ENCODE peak calls at places on chromosomes 6 and 20, in seven cellular contexts. One of them, this sample, is unnamed.

GRCh38 chr6:134666174-134666573 is 283.7 kb downstream of the ALDH8A1 start:
- DNase-seq in stimulated activated naive CD4-positive, alpha-beta T cell: no peak
- DNase-seq in HFFc6: no peak
- DNase-seq in activated T-helper 1 cell treated with anti-CD3 and anti-CD28 coated beads, Interleukin-2, amount 50 U/mL, for 16 hours: no peak
- DNase-seq in SK-N-SH: no peak
- DNase-seq in upper lobe of right lung: no peak
- DNase-seq in HEK293T: no peak
- DNase-seq in this sample: no peak

GRCh38 chr20:10524643-10525042 is 89.5 kb downstream of the SLX4IP start:
- DNase-seq in stimulated activated naive CD4-positive, alpha-beta T cell: no peak
- DNase-seq in HFFc6: peak; percentile 32
- DNase-seq in activated T-helper 1 cell treated with anti-CD3 and anti-CD28 coated beads, Interleukin-2, amount 50 U/mL, for 16 hours: no peak
- DNase-seq in SK-N-SH: no peak
- DNase-seq in upper lobe of right lung: no peak
- DNase-seq in HEK293T: no peak
- DNase-seq in this sample: no peak

GRCh38 chr6:107656381-107656780 is 166.5 kb downstream of the SOBP start:
- DNase-seq in stimulated activated naive CD4-positive, alpha-beta T cell: no peak
- DNase-seq in HFFc6: no peak
- DNase-seq in activated T-helper 1 cell treated with anti-CD3 and anti-CD28 coated beads, Interleukin-2, amount 50 U/mL, for 16 hours: no peak
- DNase-seq in SK-N-SH: no peak
- DNase-seq in upper lobe of right lung: no peak
- DNase-seq in HEK293T: no peak
- DNase-seq in this sample: no peak

GRCh38 chr6:149938571-149939462 is 3.0 kb upstream of the ULBP2 start:
- DNase-seq in stimulated activated naive CD4-positive, alpha-beta T cell: peak; percentile 54
- DNase-seq in HFFc6: no peak
- DNase-seq in activated T-helper 1 cell treated with anti-CD3 and anti-CD28 coated beads, Interleukin-2, amount 50 U/mL, for 16 hours: no peak
- DNase-seq in SK-N-SH: peak; percentile 47
- DNase-seq in upper lobe of right lung: no peak
- DNase-seq in HEK293T: no peak
- DNase-seq in this sample: no peak

GRCh38 chr6:66522864-66523263 is 815.8 kb upstream of the EYS start:
- DNase-seq in stimulated activated naive CD4-positive, alpha-beta T cell: no peak
- DNase-seq in HFFc6: no peak
- DNase-seq in activated T-helper 1 cell treated with anti-CD3 and anti-CD28 coated beads, Interleukin-2, amount 50 U/mL, for 16 hours: no peak
- DNase-seq in SK-N-SH: no peak
- DNase-seq in upper lobe of right lung: no peak
- DNase-seq in HEK293T: no peak
- DNase-seq in this sample: no peak

GRCh38 chr6:72916906-72917305 is 295.0 kb downstream of the KCNQ5 start:
- DNase-seq in stimulated activated naive CD4-positive, alpha-beta T cell: no peak
- DNase-seq in HFFc6: no peak
- DNase-seq in activated T-helper 1 cell treated with anti-CD3 and anti-CD28 coated beads, Interleukin-2, amount 50 U/mL, for 16 hours: no peak
- DNase-seq in SK-N-SH: no peak
- DNase-seq in upper lobe of right lung: no peak
- DNase-seq in HEK293T: no peak
- DNase-seq in this sample: no peak

GRCh38 chr6:72580281-72580940 is 41.5 kb upstream of the KCNQ5 start:
- DNase-seq in stimulated activated naive CD4-positive, alpha-beta T cell: no peak
- DNase-seq in HFFc6: peak; percentile 87
- DNase-seq in activated T-helper 1 cell treated with anti-CD3 and anti-CD28 coated beads, Interleukin-2, amount 50 U/mL, for 16 hours: no peak
- DNase-seq in SK-N-SH: peak; percentile 11
- DNase-seq in upper lobe of right lung: no peak
- DNase-seq in HEK293T: peak; percentile 34
- DNase-seq in this sample: peak; percentile 97

GRCh38 chr6:165735065-165735464 is 72.0 kb upstream of the PDE10A start:
- DNase-seq in stimulated activated naive CD4-positive, alpha-beta T cell: no peak
- DNase-seq in HFFc6: no peak
- DNase-seq in activated T-helper 1 cell treated with anti-CD3 and anti-CD28 coated beads, Interleukin-2, amount 50 U/mL, for 16 hours: no peak
- DNase-seq in SK-N-SH: no peak
- DNase-seq in upper lobe of right lung: no peak
- DNase-seq in HEK293T: no peak
- DNase-seq in this sample: no peak

GRCh38 chr6:153553627-153554026 is 422.5 kb upstream of the RGS17 start:
- DNase-seq in stimulated activated naive CD4-positive, alpha-beta T cell: no peak
- DNase-seq in HFFc6: no peak
- DNase-seq in activated T-helper 1 cell treated with anti-CD3 and anti-CD28 coated beads, Interleukin-2, amount 50 U/mL, for 16 hours: no peak
- DNase-seq in SK-N-SH: no peak
- DNase-seq in upper lobe of right lung: no peak
- DNase-seq in HEK293T: peak; percentile 35
- DNase-seq in this sample: peak; percentile 72

GRCh38 chr6:6798430-6798829 is 209.9 kb downstream of the LY86 start:
- DNase-seq in stimulated activated naive CD4-positive, alpha-beta T cell: no peak
- DNase-seq in HFFc6: no peak
- DNase-seq in activated T-helper 1 cell treated with anti-CD3 and anti-CD28 coated beads, Interleukin-2, amount 50 U/mL, for 16 hours: no peak
- DNase-seq in SK-N-SH: no peak
- DNase-seq in upper lobe of right lung: no peak
- DNase-seq in HEK293T: no peak
- DNase-seq in this sample: no peak

GRCh38 chr6:13638626-13639025 is 23.5 kb downstream of the NOL7 start:
- DNase-seq in stimulated activated naive CD4-positive, alpha-beta T cell: no peak
- DNase-seq in HFFc6: no peak
- DNase-seq in activated T-helper 1 cell treated with anti-CD3 and anti-CD28 coated beads, Interleukin-2, amount 50 U/mL, for 16 hours: no peak
- DNase-seq in SK-N-SH: no peak
- DNase-seq in upper lobe of right lung: no peak
- DNase-seq in HEK293T: no peak
- DNase-seq in this sample: no peak

GRCh38 chr6:135257641-135258405 is 76.7 kb downstream of the MYB start:
- DNase-seq in stimulated activated naive CD4-positive, alpha-beta T cell: no peak
- DNase-seq in HFFc6: no peak
- DNase-seq in activated T-helper 1 cell treated with anti-CD3 and anti-CD28 coated beads, Interleukin-2, amount 50 U/mL, for 16 hours: no peak
- DNase-seq in SK-N-SH: no peak
- DNase-seq in upper lobe of right lung: no peak
- DNase-seq in HEK293T: no peak
- DNase-seq in this sample: peak; percentile 75

GRCh38 chr20:50561379-50562078 is 51.3 kb downstream of the PTPN1 start:
- DNase-seq in stimulated activated naive CD4-positive, alpha-beta T cell: no peak
- DNase-seq in HFFc6: peak; percentile 95
- DNase-seq in activated T-helper 1 cell treated with anti-CD3 and anti-CD28 coated beads, Interleukin-2, amount 50 U/mL, for 16 hours: no peak
- DNase-seq in SK-N-SH: no peak
- DNase-seq in upper lobe of right lung: no peak
- DNase-seq in HEK293T: peak; percentile 26
- DNase-seq in this sample: no peak

GRCh38 chr6:96116674-96117073 is 100.9 kb downstream of the FUT9 start:
- DNase-seq in stimulated activated naive CD4-positive, alpha-beta T cell: no peak
- DNase-seq in HFFc6: no peak
- DNase-seq in activated T-helper 1 cell treated with anti-CD3 and anti-CD28 coated beads, Interleukin-2, amount 50 U/mL, for 16 hours: no peak
- DNase-seq in SK-N-SH: no peak
- DNase-seq in upper lobe of right lung: no peak
- DNase-seq in HEK293T: no peak
- DNase-seq in this sample: peak; percentile 44

GRCh38 chr20:10789386-10789785 is 115.6 kb upstream of the JAG1 start:
- DNase-seq in stimulated activated naive CD4-positive, alpha-beta T cell: no peak
- DNase-seq in HFFc6: no peak
- DNase-seq in activated T-helper 1 cell treated with anti-CD3 and anti-CD28 coated beads, Interleukin-2, amount 50 U/mL, for 16 hours: no peak
- DNase-seq in SK-N-SH: no peak
- DNase-seq in upper lobe of right lung: no peak
- DNase-seq in HEK293T: no peak
- DNase-seq in this sample: peak; percentile 16

GRCh38 chr20:6006603-6006949 is 47.3 kb downstream of the LRRN4 start:
- DNase-seq in stimulated activated naive CD4-positive, alpha-beta T cell: no peak
- DNase-seq in HFFc6: no peak
- DNase-seq in activated T-helper 1 cell treated with anti-CD3 and anti-CD28 coated beads, Interleukin-2, amount 50 U/mL, for 16 hours: no peak
- DNase-seq in SK-N-SH: no peak
- DNase-seq in upper lobe of right lung: no peak
- DNase-seq in HEK293T: no peak
- DNase-seq in this sample: peak; percentile 46

GRCh38 chr6:127124196-127124595 is 5.7 kb downstream of the RSPO3 start:
- DNase-seq in stimulated activated naive CD4-positive, alpha-beta T cell: no peak
- DNase-seq in HFFc6: no peak
- DNase-seq in activated T-helper 1 cell treated with anti-CD3 and anti-CD28 coated beads, Interleukin-2, amount 50 U/mL, for 16 hours: no peak
- DNase-seq in SK-N-SH: no peak
- DNase-seq in upper lobe of right lung: no peak
- DNase-seq in HEK293T: no peak
- DNase-seq in this sample: no peak

GRCh38 chr6:80143312-80143960 is 37.0 kb downstream of the BCKDHB start:
- DNase-seq in stimulated activated naive CD4-positive, alpha-beta T cell: no peak
- DNase-seq in HFFc6: peak; percentile 86
- DNase-seq in activated T-helper 1 cell treated with anti-CD3 and anti-CD28 coated beads, Interleukin-2, amount 50 U/mL, for 16 hours: no peak
- DNase-seq in SK-N-SH: peak; percentile 3
- DNase-seq in upper lobe of right lung: no peak
- DNase-seq in HEK293T: no peak
- DNase-seq in this sample: peak; percentile 41

GRCh38 chr6:126210398-126211075 is 129.4 kb upstream of the CENPW start:
- DNase-seq in stimulated activated naive CD4-positive, alpha-beta T cell: no peak
- DNase-seq in HFFc6: no peak
- DNase-seq in activated T-helper 1 cell treated with anti-CD3 and anti-CD28 coated beads, Interleukin-2, amount 50 U/mL, for 16 hours: no peak
- DNase-seq in SK-N-SH: no peak
- DNase-seq in upper lobe of right lung: no peak
- DNase-seq in HEK293T: no peak
- DNase-seq in this sample: no peak

GRCh38 chr20:3430376-3431069 is 23.1 kb upstream of the DNAAF9 start:
- DNase-seq in stimulated activated naive CD4-positive, alpha-beta T cell: no peak
- DNase-seq in HFFc6: no peak
- DNase-seq in activated T-helper 1 cell treated with anti-CD3 and anti-CD28 coated beads, Interleukin-2, amount 50 U/mL, for 16 hours: no peak
- DNase-seq in SK-N-SH: no peak
- DNase-seq in upper lobe of right lung: no peak
- DNase-seq in HEK293T: no peak
- DNase-seq in this sample: peak; percentile 26

GRCh38 chr6:97947841-97948240 is 664.8 kb upstream of the MMS22L start:
- DNase-seq in stimulated activated naive CD4-positive, alpha-beta T cell: no peak
- DNase-seq in HFFc6: no peak
- DNase-seq in activated T-helper 1 cell treated with anti-CD3 and anti-CD28 coated beads, Interleukin-2, amount 50 U/mL, for 16 hours: no peak
- DNase-seq in SK-N-SH: peak; percentile 7
- DNase-seq in upper lobe of right lung: no peak
- DNase-seq in HEK293T: no peak
- DNase-seq in this sample: peak; percentile 81

GRCh38 chr6:90502381-90502780 is 84.5 kb downstream of the MAP3K7 start:
- DNase-seq in stimulated activated naive CD4-positive, alpha-beta T cell: no peak
- DNase-seq in HFFc6: no peak
- DNase-seq in activated T-helper 1 cell treated with anti-CD3 and anti-CD28 coated beads, Interleukin-2, amount 50 U/mL, for 16 hours: no peak
- DNase-seq in SK-N-SH: no peak
- DNase-seq in upper lobe of right lung: no peak
- DNase-seq in HEK293T: no peak
- DNase-seq in this sample: no peak

GRCh38 chr20:25084616-25085187 is 2.8 kb upstream of the VSX1 start:
- DNase-seq in stimulated activated naive CD4-positive, alpha-beta T cell: no peak
- DNase-seq in HFFc6: no peak
- DNase-seq in activated T-helper 1 cell treated with anti-CD3 and anti-CD28 coated beads, Interleukin-2, amount 50 U/mL, for 16 hours: no peak
- DNase-seq in SK-N-SH: no peak
- DNase-seq in upper lobe of right lung: no peak
- DNase-seq in HEK293T: no peak
- DNase-seq in this sample: no peak

GRCh38 chr6:137928286-137928685 is 61.2 kb downstream of the TNFAIP3 start:
- DNase-seq in stimulated activated naive CD4-positive, alpha-beta T cell: no peak
- DNase-seq in HFFc6: no peak
- DNase-seq in activated T-helper 1 cell treated with anti-CD3 and anti-CD28 coated beads, Interleukin-2, amount 50 U/mL, for 16 hours: no peak
- DNase-seq in SK-N-SH: no peak
- DNase-seq in upper lobe of right lung: peak; percentile 65
- DNase-seq in HEK293T: no peak
- DNase-seq in this sample: peak; percentile 56

GRCh38 chr6:70874181-70874913 is 82.5 kb downstream of the B3GAT2 start:
- DNase-seq in stimulated activated naive CD4-positive, alpha-beta T cell: no peak
- DNase-seq in HFFc6: no peak
- DNase-seq in activated T-helper 1 cell treated with anti-CD3 and anti-CD28 coated beads, Interleukin-2, amount 50 U/mL, for 16 hours: no peak
- DNase-seq in SK-N-SH: no peak
- DNase-seq in upper lobe of right lung: no peak
- DNase-seq in HEK293T: no peak
- DNase-seq in this sample: no peak

GRCh38 chr6:145025488-145025887 is 709.8 kb downstream of the EPM2A start:
- DNase-seq in stimulated activated naive CD4-positive, alpha-beta T cell: no peak
- DNase-seq in HFFc6: no peak
- DNase-seq in activated T-helper 1 cell treated with anti-CD3 and anti-CD28 coated beads, Interleukin-2, amount 50 U/mL, for 16 hours: no peak
- DNase-seq in SK-N-SH: no peak
- DNase-seq in upper lobe of right lung: no peak
- DNase-seq in HEK293T: no peak
- DNase-seq in this sample: no peak

GRCh38 chr6:147298461-147298860 is 94.2 kb downstream of the STXBP5 start:
- DNase-seq in stimulated activated naive CD4-positive, alpha-beta T cell: no peak
- DNase-seq in HFFc6: peak; percentile 18
- DNase-seq in activated T-helper 1 cell treated with anti-CD3 and anti-CD28 coated beads, Interleukin-2, amount 50 U/mL, for 16 hours: no peak
- DNase-seq in SK-N-SH: no peak
- DNase-seq in upper lobe of right lung: no peak
- DNase-seq in HEK293T: no peak
- DNase-seq in this sample: no peak

GRCh38 chr20:17936306-17936790 is 32.2 kb downstream of the SNX5 start:
- DNase-seq in stimulated activated naive CD4-positive, alpha-beta T cell: no peak
- DNase-seq in HFFc6: no peak
- DNase-seq in activated T-helper 1 cell treated with anti-CD3 and anti-CD28 coated beads, Interleukin-2, amount 50 U/mL, for 16 hours: no peak
- DNase-seq in SK-N-SH: no peak
- DNase-seq in upper lobe of right lung: no peak
- DNase-seq in HEK293T: no peak
- DNase-seq in this sample: no peak

GRCh38 chr20:6533321-6533720 is 234.2 kb upstream of the BMP2 start:
- DNase-seq in stimulated activated naive CD4-positive, alpha-beta T cell: no peak
- DNase-seq in HFFc6: no peak
- DNase-seq in activated T-helper 1 cell treated with anti-CD3 and anti-CD28 coated beads, Interleukin-2, amount 50 U/mL, for 16 hours: no peak
- DNase-seq in SK-N-SH: no peak
- DNase-seq in upper lobe of right lung: no peak
- DNase-seq in HEK293T: no peak
- DNase-seq in this sample: no peak

GRCh38 chr6:73983367-73983766 is 287.4 kb downstream of the CD109 start:
- DNase-seq in stimulated activated naive CD4-positive, alpha-beta T cell: no peak
- DNase-seq in HFFc6: peak; percentile 60
- DNase-seq in activated T-helper 1 cell treated with anti-CD3 and anti-CD28 coated beads, Interleukin-2, amount 50 U/mL, for 16 hours: no peak
- DNase-seq in SK-N-SH: no peak
- DNase-seq in upper lobe of right lung: no peak
- DNase-seq in HEK293T: no peak
- DNase-seq in this sample: no peak

GRCh38 chr6:34206726-34207125 is 29.9 kb upstream of the HMGA1 start:
- DNase-seq in stimulated activated naive CD4-positive, alpha-beta T cell: no peak
- DNase-seq in HFFc6: no peak
- DNase-seq in activated T-helper 1 cell treated with anti-CD3 and anti-CD28 coated beads, Interleukin-2, amount 50 U/mL, for 16 hours: no peak
- DNase-seq in SK-N-SH: no peak
- DNase-seq in upper lobe of right lung: no peak
- DNase-seq in HEK293T: no peak
- DNase-seq in this sample: no peak

GRCh38 chr20:39036011-39036410 is 73.9 kb downstream of the DHX35 start:
- DNase-seq in stimulated activated naive CD4-positive, alpha-beta T cell: no peak
- DNase-seq in HFFc6: peak; percentile 43
- DNase-seq in activated T-helper 1 cell treated with anti-CD3 and anti-CD28 coated beads, Interleukin-2, amount 50 U/mL, for 16 hours: no peak
- DNase-seq in SK-N-SH: no peak
- DNase-seq in upper lobe of right lung: no peak
- DNase-seq in HEK293T: no peak
- DNase-seq in this sample: no peak

GRCh38 chr20:24309596-24309995 is 159.8 kb upstream of the SYNDIG1 start:
- DNase-seq in stimulated activated naive CD4-positive, alpha-beta T cell: no peak
- DNase-seq in HFFc6: peak; percentile 57
- DNase-seq in activated T-helper 1 cell treated with anti-CD3 and anti-CD28 coated beads, Interleukin-2, amount 50 U/mL, for 16 hours: no peak
- DNase-seq in SK-N-SH: no peak
- DNase-seq in upper lobe of right lung: no peak
- DNase-seq in HEK293T: no peak
- DNase-seq in this sample: no peak

GRCh38 chr6:145199961-145200360 is 535.4 kb downstream of the EPM2A start:
- DNase-seq in stimulated activated naive CD4-positive, alpha-beta T cell: no peak
- DNase-seq in HFFc6: peak; percentile 27
- DNase-seq in activated T-helper 1 cell treated with anti-CD3 and anti-CD28 coated beads, Interleukin-2, amount 50 U/mL, for 16 hours: no peak
- DNase-seq in SK-N-SH: no peak
- DNase-seq in upper lobe of right lung: no peak
- DNase-seq in HEK293T: no peak
- DNase-seq in this sample: no peak

GRCh38 chr6:121506761-121507754 is 71.6 kb downstream of the GJA1 start:
- DNase-seq in stimulated activated naive CD4-positive, alpha-beta T cell: no peak
- DNase-seq in HFFc6: peak; percentile 55
- DNase-seq in activated T-helper 1 cell treated with anti-CD3 and anti-CD28 coated beads, Interleukin-2, amount 50 U/mL, for 16 hours: no peak
- DNase-seq in SK-N-SH: no peak
- DNase-seq in upper lobe of right lung: no peak
- DNase-seq in HEK293T: no peak
- DNase-seq in this sample: peak; percentile 27

GRCh38 chr6:56624046-56624727 is 18.5 kb downstream of the DST start:
- DNase-seq in stimulated activated naive CD4-positive, alpha-beta T cell: no peak
- DNase-seq in HFFc6: no peak
- DNase-seq in activated T-helper 1 cell treated with anti-CD3 and anti-CD28 coated beads, Interleukin-2, amount 50 U/mL, for 16 hours: no peak
- DNase-seq in SK-N-SH: no peak
- DNase-seq in upper lobe of right lung: no peak
- DNase-seq in HEK293T: no peak
- DNase-seq in this sample: no peak

GRCh38 chr6:19587238-19587942 is 249.8 kb upstream of the ID4 start:
- DNase-seq in stimulated activated naive CD4-positive, alpha-beta T cell: no peak
- DNase-seq in HFFc6: no peak
- DNase-seq in activated T-helper 1 cell treated with anti-CD3 and anti-CD28 coated beads, Interleukin-2, amount 50 U/mL, for 16 hours: no peak
- DNase-seq in SK-N-SH: no peak
- DNase-seq in upper lobe of right lung: no peak
- DNase-seq in HEK293T: no peak
- DNase-seq in this sample: no peak